ENCODE peak calls at places on chromosomes 1 and 21, in six cellular contexts. N is dermis blood vessel endothelial cell; L is HEK293T; J is activated CD4-positive, alpha-beta T cell treated with anti-CD3 and anti-CD28 coated beads for 4 hours; V is substantia nigra; X is T follicular helper cell. P is an unnamed sample.

GRCh38 chr1:14522331-14523241 is 75.9 kb upstream of the KAZN start:
- DNase-seq in L (peak; percentile 16), X (no peak), J (no peak), N (no peak), V (no peak), P (peak; percentile 85)

GRCh38 chr21:41585199-41585994 is 77.4 kb upstream of the TMPRSS2 start:
- DNase-seq in J (no peak), L (no peak), X (no peak), V (no peak), N (no peak), P (no peak)

GRCh38 chr21:38819719-38820147 is 14.0 kb downstream of the ETS2 start:
- DNase-seq in N (peak; percentile 28), X (no peak), L (no peak), J (no peak), V (no peak), P (peak; percentile 83)

GRCh38 chr1:48920741-48921330 is 144.1 kb upstream of the BEND5 start:
- DNase-seq in J (no peak), L (no peak), N (no peak), X (no peak), V (peak; percentile 6), P (no peak)

GRCh38 chr1:30522031-30523004 is 201.1 kb downstream of the MATN1 start:
- DNase-seq in J (no peak), N (no peak), L (no peak), X (no peak), V (no peak), P (no peak)

GRCh38 chr1:186165303-186165702 is 209.8 kb downstream of the TPR start:
- DNase-seq in V (no peak), N (no peak), J (no peak), L (no peak), X (no peak), P (no peak)

GRCh38 chr1:67646145-67647035 is 38.6 kb upstream of the GADD45A start:
- DNase-seq in J (no peak), N (no peak), V (no peak), L (peak; percentile 52), X (no peak), P (peak; percentile 24)

GRCh38 chr1:230542054-230542453 is 100.2 kb upstream of the COG2 start:
- DNase-seq in V (no peak), L (no peak), N (no peak), X (no peak), J (no peak), P (peak; percentile 92)

GRCh38 chr1:233025156-233025555 is 74.7 kb downstream of the NTPCR start:
- DNase-seq in L (peak; percentile 55), X (no peak), N (peak; percentile 64), V (no peak), J (no peak), P (peak; percentile 61)

GRCh38 chr1:157167437-157167836 is 29.2 kb upstream of the ETV3 start:
- DNase-seq in X (no peak), J (no peak), V (no peak), N (no peak), L (no peak), P (no peak)

GRCh38 chr1:109186704-109187071 is 27.0 kb upstream of the SARS1 start:
- DNase-seq in J (no peak), N (no peak), X (no peak), V (peak; percentile 28), L (no peak), P (peak; percentile 17)

GRCh38 chr1:36304970-36305914 is 926 bp upstream of the SH3D21 start:
- DNase-seq in N (no peak), V (no peak), X (no peak), L (no peak), J (no peak), P (no peak)

GRCh38 chr21:18387994-18388393 is 15.6 kb downstream of the TMPRSS15 start:
- DNase-seq in J (no peak), X (no peak), N (no peak), L (no peak), V (no peak), P (no peak)

GRCh38 chr1:26168410-26169167 is at the start of gene C1orf232:
- DNase-seq in N (no peak), J (no peak), X (no peak), V (no peak), L (no peak), P (no peak)

GRCh38 chr21:21971384-21971783 is 973.2 kb downstream of the NCAM2 start:
- DNase-seq in J (no peak), X (no peak), N (no peak), V (no peak), L (no peak), P (peak; percentile 5)

GRCh38 chr1:119595606-119596005 is 52.5 kb downstream of the ZNF697 start:
- DNase-seq in X (no peak), N (peak; percentile 40), J (no peak), V (no peak), L (no peak), P (no peak)

GRCh38 chr21:37514038-37514665 is 147.6 kb downstream of the DYRK1A start:
- DNase-seq in V (no peak), X (no peak), L (no peak), J (no peak), N (no peak), P (no peak)

GRCh38 chr1:198560093-198560638 is 19.7 kb upstream of the ATP6V1G3 start:
- DNase-seq in L (no peak), V (no peak), J (no peak), N (peak; percentile 64), X (no peak), P (peak; percentile 16)

GRCh38 chr1:19665456-19666138 is 922 bp downstream of the HTR6 start:
- DNase-seq in V (no peak), N (peak; percentile 17), J (no peak), L (no peak), X (no peak), P (no peak)

GRCh38 chr1:7290971-7291970 is 479.8 kb upstream of the VAMP3 start:
- DNase-seq in X (no peak), N (no peak), L (no peak), J (no peak), V (peak; percentile 11), P (peak; percentile 69)

GRCh38 chr1:200625381-200625824 is 4.9 kb upstream of the KIF14 start:
- DNase-seq in J (no peak), X (no peak), N (no peak), L (no peak), V (no peak), P (peak; percentile 62)

GRCh38 chr1:99919221-99919620 is 50.6 kb upstream of the SLC35A3 start:
- DNase-seq in L (no peak), X (no peak), J (no peak), V (no peak), N (no peak), P (peak; percentile 17)

GRCh38 chr1:198794498-198794897 is 155.7 kb downstream of the PTPRC start:
- DNase-seq in J (no peak), L (no peak), N (peak; percentile 66), X (no peak), V (no peak), P (peak; percentile 96)

GRCh38 chr1:61616830-61617229 is 108.1 kb downstream of the TM2D1 start:
- DNase-seq in X (no peak), N (no peak), J (no peak), L (no peak), V (no peak), P (no peak)

GRCh38 chr21:28221984-28222383 is 770.7 kb downstream of the LTN1 start:
- DNase-seq in V (no peak), N (no peak), L (no peak), X (no peak), J (no peak), P (no peak)

GRCh38 chr1:205521646-205522150 is 17.2 kb downstream of the CDK18 start:
- DNase-seq in X (no peak), L (no peak), V (no peak), N (no peak), J (no peak), P (no peak)

GRCh38 chr1:84719477-84720274 is 29.4 kb upstream of the SSX2IP start:
- DNase-seq in V (no peak), J (no peak), L (no peak), X (no peak), N (no peak), P (no peak)

GRCh38 chr1:156421062-156421938 is 52.3 kb downstream of the RHBG start:
- DNase-seq in J (peak; percentile 64), N (peak; percentile 64), X (peak; percentile 37), L (peak; percentile 98), V (peak; percentile 76), P (peak; percentile 61)

GRCh38 chr1:212234431-212235298 is 50.5 kb upstream of the PPP2R5A start:
- DNase-seq in X (no peak), J (no peak), L (peak; percentile 28), N (peak; percentile 86), V (no peak), P (peak; percentile 94)

GRCh38 chr21:44484498-44485253 is 29.4 kb downstream of the LRRC3 start:
- DNase-seq in J (no peak), V (no peak), L (no peak), N (no peak), X (no peak), P (no peak)

GRCh38 chr1:54391450-54392071 is 14.6 kb downstream of the SSBP3 start:
- DNase-seq in V (no peak), X (no peak), N (no peak), L (no peak), J (no peak), P (no peak)

P was measured in iris pigment epithelial cell.